ENCODE peak calls at places on chromosome 1, in seven cellular contexts. X is PC-9, G is psoas muscle, U is right atrium auricular region, V is thoracic aorta, I is IMR-90, W is stomach. K is an unnamed sample.

GRCh38 chr1:6673816-6674398 is 27.7 kb downstream of the DNAJC11 start:
- DNase-seq in X (no peak), G (no peak), U (no peak), V (no peak), I (peak; percentile 28), W (no peak), K (no peak)

GRCh38 chr1:172671591-172671990 is 12.7 kb downstream of the FASLG start:
- DNase-seq in X (peak; percentile 56), G (no peak), U (no peak), V (no peak), I (peak; percentile 55), W (no peak), K (no peak)

GRCh38 chr1:81635816-81636215 is 164.9 kb upstream of the ADGRL2 start:
- DNase-seq in X (no peak), G (no peak), U (no peak), V (no peak), I (no peak), W (no peak), K (no peak)

GRCh38 chr1:235327559-235328270 is at the start of gene ARID4B:
- DNase-seq in X (peak; percentile 44), G (peak; percentile 91), U (no peak), V (peak; percentile 31), I (no peak), W (peak; percentile 83), K (no peak)

GRCh38 chr1:116477428-116477827 is 93.4 kb downstream of the CD58 start:
- DNase-seq in X (no peak), G (no peak), U (no peak), V (no peak), I (no peak), W (no peak), K (no peak)

GRCh38 chr1:8858112-8858668 is 20.3 kb downstream of the ENO1 start:
- DNase-seq in X (peak; percentile 78), G (no peak), U (no peak), V (no peak), I (peak; percentile 88), W (peak; percentile 41), K (no peak)

GRCh38 chr1:83839566-83840173 is 159.3 kb downstream of the TTLL7 start:
- DNase-seq in X (no peak), G (no peak), U (no peak), V (no peak), I (peak; percentile 44), W (no peak), K (no peak)

GRCh38 chr1:247317702-247318101 is 14.0 kb downstream of the ZNF496 start:
- DNase-seq in X (no peak), G (no peak), U (no peak), V (no peak), I (no peak), W (no peak), K (no peak)

GRCh38 chr1:78255378-78255777 is 209.6 kb downstream of the GIPC2 start:
- DNase-seq in X (no peak), G (no peak), U (no peak), V (no peak), I (peak; percentile 42), W (no peak), K (no peak)

GRCh38 chr1:58928514-58928913 is 144.7 kb upstream of the JUN start:
- DNase-seq in X (peak; percentile 54), G (no peak), U (peak; percentile 30), V (no peak), I (no peak), W (peak; percentile 56), K (no peak)

GRCh38 chr1:75074719-75075395 is 59.3 kb upstream of the LHX8 start:
- DNase-seq in X (no peak), G (no peak), U (no peak), V (no peak), I (no peak), W (no peak), K (no peak)

GRCh38 chr1:248691567-248692155 is 10.9 kb downstream of the OR14I1 start:
- DNase-seq in X (no peak), G (no peak), U (no peak), V (no peak), I (no peak), W (no peak), K (no peak)

GRCh38 chr1:110615548-110616130 is 9.5 kb upstream of the KCNA2 start:
- DNase-seq in X (peak; percentile 56), G (peak; percentile 69), U (no peak), V (no peak), I (peak; percentile 51), W (peak; percentile 68), K (peak; percentile 61)

GRCh38 chr1:35447278-35447677 is 109.9 kb downstream of the KIAA0319L start:
- DNase-seq in X (no peak), G (no peak), U (no peak), V (no peak), I (no peak), W (no peak), K (no peak)

GRCh38 chr1:24911651-24912144 is 18.4 kb downstream of the RUNX3 start:
- DNase-seq in X (no peak), G (peak; percentile 21), U (no peak), V (no peak), I (no peak), W (no peak), K (no peak)

GRCh38 chr1:1380860-1381259 is 5.9 kb upstream of the AURKAIP1 start:
- DNase-seq in X (no peak), G (peak; percentile 42), U (no peak), V (no peak), I (no peak), W (no peak), K (no peak)

GRCh38 chr1:145690587-145691558 is 16.3 kb downstream of the PDZK1 start:
- DNase-seq in X (peak; percentile 45), G (no peak), U (no peak), V (no peak), I (peak; percentile 82), W (no peak), K (no peak)

GRCh38 chr1:3176820-3177219 is 107.8 kb downstream of the PRDM16 start:
- DNase-seq in X (no peak), G (no peak), U (no peak), V (no peak), I (no peak), W (no peak), K (no peak)
- H3K9me3 ChIP-seq in X (peaks cover 1% of the 10 kb centered on the region), G (no peaks in the 10 kb centered on the region), U (no peaks in the 10 kb centered on the region), V (no peaks in the 10 kb centered on the region), I (peaks cover 48% of the 10 kb centered on the region), W (no peaks in the 10 kb centered on the region), K (peaks cover 3% of the 10 kb centered on the region)

GRCh38 chr1:43962324-43962723 is 7.5 kb upstream of the DPH2 start:
- DNase-seq in X (no peak), G (no peak), U (no peak), V (no peak), I (no peak), W (no peak), K (no peak)
- H3K36me3 ChIP-seq in X (no peaks in the 10 kb centered on the region), G (no peaks in the 10 kb centered on the region), U (peaks cover 43% of the 10 kb centered on the region), V (peaks cover 51% of the 10 kb centered on the region), I (peaks cover 48% of the 10 kb centered on the region), W (peaks cover 92% of the 10 kb centered on the region), K (peaks cover 2% of the 10 kb centered on the region)

GRCh38 chr1:79264285-79264684 is 257.8 kb upstream of the ADGRL4 start:
- DNase-seq in X (no peak), G (no peak), U (no peak), V (no peak), I (no peak), W (no peak), K (no peak)

GRCh38 chr1:79262745-79263258 is 256.3 kb upstream of the ADGRL4 start:
- DNase-seq in X (no peak), G (no peak), U (no peak), V (no peak), I (no peak), W (no peak), K (no peak)

GRCh38 chr1:79259390-79260336 is 253.1 kb upstream of the ADGRL4 start:
- DNase-seq in X (no peak), G (no peak), U (no peak), V (no peak), I (peak; percentile 59), W (no peak), K (peak; percentile 48)

GRCh38 chr1:79264975-79265818 is 258.7 kb upstream of the ADGRL4 start:
- DNase-seq in X (no peak), G (no peak), U (no peak), V (no peak), I (no peak), W (no peak), K (no peak)
- H3K9me3 ChIP-seq in X (no peaks in the 10 kb centered on the region), G (no peaks in the 10 kb centered on the region), U (no peaks in the 10 kb centered on the region), V (no peaks in the 10 kb centered on the region), I (no peaks in the 10 kb centered on the region), W (no peaks in the 10 kb centered on the region), K (no peaks in the 10 kb centered on the region)

GRCh38 chr1:162587347-162587746 is 25.8 kb downstream of the UAP1 start:
- DNase-seq in X (no peak), G (no peak), U (no peak), V (no peak), I (no peak), W (peak; percentile 64), K (no peak)

GRCh38 chr1:162596514-162597170 is 35.1 kb downstream of the UAP1 start:
- DNase-seq in X (no peak), G (no peak), U (no peak), V (no peak), I (no peak), W (no peak), K (no peak)

GRCh38 chr1:162587761-162588260 is 26.3 kb downstream of the UAP1 start:
- DNase-seq in X (no peak), G (no peak), U (no peak), V (no peak), I (no peak), W (no peak), K (no peak)

GRCh38 chr1:162590101-162590500 is 28.6 kb downstream of the UAP1 start:
- DNase-seq in X (no peak), G (no peak), U (no peak), V (no peak), I (no peak), W (no peak), K (no peak)

GRCh38 chr1:162590686-162591085 is 29.2 kb downstream of the UAP1 start:
- DNase-seq in X (no peak), G (no peak), U (no peak), V (no peak), I (no peak), W (no peak), K (no peak)
- H3K36me3 ChIP-seq in X (peaks cover 15% of the 10 kb centered on the region), G (peaks cover 18% of the 10 kb centered on the region), U (peaks cover 85% of the 10 kb centered on the region), V (peaks cover 33% of the 10 kb centered on the region), I (peaks cover 38% of the 10 kb centered on the region), W (peaks cover 80% of the 10 kb centered on the region), K (peaks cover 38% of the 10 kb centered on the region)

GRCh38 chr1:94433866-94434265 is 15.7 kb downstream of the ABCD3 start:
- DNase-seq in X (no peak), G (no peak), U (no peak), V (no peak), I (peak; percentile 12), W (no peak), K (no peak)
- H3K9me3 ChIP-seq in X (peaks cover 9% of the 10 kb centered on the region), G (peaks cover 10% of the 10 kb centered on the region), U (no peaks in the 10 kb centered on the region), V (peaks cover 3% of the 10 kb centered on the region), I (peaks cover 2% of the 10 kb centered on the region), W (peaks cover 8% of the 10 kb centered on the region), K (peaks cover 6% of the 10 kb centered on the region)

DNA sequence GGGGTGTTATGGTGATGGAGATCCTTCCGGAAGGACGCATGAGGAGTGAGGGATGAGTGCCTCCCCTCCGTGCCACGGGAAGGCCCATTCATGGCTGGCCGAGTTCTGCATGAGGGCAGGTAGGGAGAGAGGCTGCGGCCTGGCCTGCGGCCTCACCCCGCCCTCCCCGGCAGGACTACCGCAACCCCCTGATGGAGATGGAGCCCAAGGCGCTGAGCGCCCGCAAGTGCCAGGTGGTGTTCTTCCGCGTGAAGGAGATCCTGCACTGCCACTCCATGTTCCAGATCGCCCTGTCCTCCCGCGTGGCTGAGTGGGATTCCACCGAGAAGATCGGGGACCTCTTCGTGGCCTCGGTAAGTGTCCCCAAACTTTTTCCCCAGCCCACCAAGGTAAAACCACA is 83.3 kb downstream of the ARHGEF10L start:
- DNase-seq in X (no peak), G (peak; percentile 46), U (no peak), V (no peak), I (no peak), W (no peak), K (no peak)
- H3K36me3 ChIP-seq in X (no peaks in the 10 kb centered on the region), G (no peaks in the 10 kb centered on the region), U (peaks cover 54% of the 10 kb centered on the region), V (peaks cover 61% of the 10 kb centered on the region), I (peaks cover 24% of the 10 kb centered on the region), W (peaks cover 90% of the 10 kb centered on the region), K (peaks cover 2% of the 10 kb centered on the region)

K was measured in SJCRH30.